ENCODE peak calls at places on chromosomes 1 and 21, in eight cellular contexts. S, N, G, L, M, B, V and W are unnamed samples.

GRCh38 chr1:227447531-227447990 is 115.8 kb upstream of the ZNF678 start:
- DNase-seq in S (no peak), N (no peak), G (no peak), L (no peak), M (no peak), B (peak; percentile 41), V (no peak), W (no peak)

GRCh38 chr21:42674351-42674940 is 21.0 kb downstream of the PDE9A start:
- DNase-seq in S (peak; percentile 66), N (no peak), G (no peak), L (peak; percentile 44), M (no peak), B (peak; percentile 76), V (peak; percentile 95), W (no peak)

GRCh38 chr21:28776251-28776650 is 216.4 kb downstream of the LTN1 start:
- DNase-seq in S (no peak), N (no peak), G (no peak), L (no peak), M (no peak), B (no peak), V (no peak), W (no peak)

GRCh38 chr1:159188375-159188788 is 16.3 kb upstream of the ACKR1 start:
- DNase-seq in S (peak; percentile 48), N (no peak), G (peak; percentile 32), L (peak; percentile 53), M (peak; percentile 77), B (no peak), V (peak; percentile 86), W (peak; percentile 44)

GRCh38 chr1:154957258-154957657 is 1.4 kb upstream of the PBXIP1 start:
- DNase-seq in S (no peak), N (no peak), G (no peak), L (no peak), M (no peak), B (no peak), V (no peak), W (no peak)

GRCh38 chr1:229900220-229900619 is 166.8 kb upstream of the GALNT2 start:
- DNase-seq in S (no peak), N (no peak), G (no peak), L (no peak), M (no peak), B (no peak), V (no peak), W (no peak)

GRCh38 chr1:43766818-43767525 is 59.6 kb downstream of the ST3GAL3 start:
- DNase-seq in S (no peak), N (no peak), G (no peak), L (no peak), M (no peak), B (no peak), V (no peak), W (no peak)

GRCh38 chr1:201656670-201657032 is 117.7 kb downstream of the NAV1 start:
- DNase-seq in S (no peak), N (no peak), G (no peak), L (peak; percentile 50), M (no peak), B (peak; percentile 62), V (no peak), W (no peak)

GRCh38 chr1:245411245-245411644 is 256.5 kb downstream of the KIF26B start:
- DNase-seq in S (no peak), N (no peak), G (no peak), L (no peak), M (no peak), B (no peak), V (no peak), W (no peak)

GRCh38 chr1:27878038-27878437 is 5.7 kb downstream of the THEMIS2 start:
- DNase-seq in S (no peak), N (peak; percentile 5), G (no peak), L (no peak), M (no peak), B (no peak), V (peak; percentile 6), W (no peak)
- TF ChIP-seq CTCF in S (no peak), N (no peak), G (no peak), L (no peak), M (no peak), B (no peak), V (no peak), W (no peak)

GRCh38 chr1:80153762-80154555 is 1147.4 kb upstream of the ADGRL4 start:
- DNase-seq in S (no peak), N (no peak), G (no peak), L (no peak), M (no peak), B (no peak), V (no peak), W (peak; percentile 10)

GRCh38 chr1:80158266-80158665 is 1151.7 kb upstream of the ADGRL4 start:
- DNase-seq in S (no peak), N (no peak), G (no peak), L (no peak), M (no peak), B (no peak), V (no peak), W (no peak)

GRCh38 chr1:80158771-80159170 is 1152.2 kb upstream of the ADGRL4 start:
- DNase-seq in S (no peak), N (no peak), G (no peak), L (no peak), M (no peak), B (no peak), V (no peak), W (no peak)

GRCh38 chr1:80155371-80155770 is 1148.8 kb upstream of the ADGRL4 start:
- DNase-seq in S (no peak), N (no peak), G (no peak), L (no peak), M (no peak), B (no peak), V (no peak), W (peak; percentile 22)
- H3K9me3 ChIP-seq in S (no peaks in the 10 kb centered on the region), N (peaks cover 7% of the 10 kb centered on the region), G (no peaks in the 10 kb centered on the region), L (no peaks in the 10 kb centered on the region), M (no peaks in the 10 kb centered on the region), B (no peaks in the 10 kb centered on the region), V (no peaks in the 10 kb centered on the region), W (no peaks in the 10 kb centered on the region)

GRCh38 chr1:223077434-223077833 is 65.6 kb downstream of the TLR5 start:
- DNase-seq in S (no peak), N (no peak), G (no peak), L (no peak), M (no peak), B (no peak), V (no peak), W (no peak)
- TF ChIP-seq CTCF in S (no peak), N (no peak), G (no peak), L (no peak), M (no peak), B (no peak), V (no peak), W (no peak)

DNA sequence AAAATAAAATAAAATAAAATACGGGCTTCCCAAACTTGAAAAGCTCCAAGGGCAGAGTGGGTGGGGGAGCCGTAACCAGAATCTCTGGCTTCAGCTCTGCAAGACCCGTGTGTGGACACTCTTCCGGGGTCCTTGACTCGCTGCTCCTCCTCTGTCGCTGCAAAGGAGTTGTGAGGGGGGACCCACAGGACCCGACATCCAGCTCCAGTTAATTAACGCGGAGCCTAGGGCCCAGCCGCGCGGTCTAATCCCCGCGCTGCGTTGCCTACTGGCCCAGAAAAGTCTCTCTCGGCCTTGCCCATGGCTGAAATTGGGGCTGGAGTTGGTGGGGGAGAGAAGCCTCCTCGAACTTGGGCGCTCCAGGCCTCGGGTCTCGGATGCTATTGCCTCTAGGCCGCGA is 1.8 kb downstream of the LMX1A start:
- DNase-seq in S (no peak), N (no peak), G (no peak), L (no peak), M (no peak), B (no peak), V (no peak), W (no peak)
- H3K9me3 ChIP-seq in S (no peaks in the 10 kb centered on the region), N (no peaks in the 10 kb centered on the region), G (no peaks in the 10 kb centered on the region), L (no peaks in the 10 kb centered on the region), M (no peaks in the 10 kb centered on the region), B (no peaks in the 10 kb centered on the region), V (no peaks in the 10 kb centered on the region), W (peaks cover 11% of the 10 kb centered on the region)

GRCh38 chr1:240465531-240465940 is 146.4 kb downstream of the GREM2 start:
- DNase-seq in S (no peak), N (no peak), G (no peak), L (no peak), M (no peak), B (peak; percentile 65), V (no peak), W (no peak)

GRCh38 chr1:240462766-240463410 is 149.1 kb downstream of the GREM2 start:
- DNase-seq in S (no peak), N (no peak), G (no peak), L (no peak), M (no peak), B (no peak), V (no peak), W (no peak)

GRCh38 chr1:240462277-240462676 is 149.7 kb downstream of the GREM2 start:
- DNase-seq in S (no peak), N (no peak), G (no peak), L (no peak), M (no peak), B (no peak), V (no peak), W (no peak)

GRCh38 chr1:240466509-240466908 is 145.4 kb downstream of the GREM2 start:
- DNase-seq in S (no peak), N (no peak), G (no peak), L (no peak), M (no peak), B (no peak), V (no peak), W (no peak)

DNA sequence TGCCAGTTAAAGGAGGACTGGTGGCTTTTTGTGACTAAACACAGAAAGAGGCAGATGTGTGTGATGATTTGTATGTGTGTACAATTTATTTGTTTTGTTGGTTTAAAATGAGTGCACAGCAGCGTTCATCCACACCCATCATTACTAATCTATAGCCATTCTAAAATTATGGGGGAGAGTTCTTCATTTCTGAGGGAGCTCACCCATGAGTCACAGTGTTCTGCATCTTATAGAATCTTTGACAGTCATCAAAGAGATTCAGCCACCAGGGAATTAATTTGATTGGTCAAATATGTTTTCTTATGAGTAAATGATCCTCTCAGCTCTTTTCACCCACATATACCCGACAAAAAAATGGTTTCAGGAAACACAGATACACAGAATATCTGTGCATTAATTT is 147.9 kb downstream of the GREM2 start:
- DNase-seq in S (no peak), N (no peak), G (no peak), L (no peak), M (no peak), B (no peak), V (no peak), W (no peak)
- TF ChIP-seq CTCF in S (no peak), N (no peak), G (no peak), L (no peak), M (no peak), B (no peak), V (no peak), W (no peak)

GRCh38 chr21:46109251-46110221 is 11.6 kb downstream of the COL6A2 start:
- DNase-seq in S (no peak), N (peak; percentile 38), G (peak; percentile 9), L (no peak), M (peak; percentile 51), B (peak; percentile 39), V (peak; percentile 61), W (no peak)
- H3K9me3 ChIP-seq in S (no peaks in the 10 kb centered on the region), N (peaks cover under 1% of the 10 kb centered on the region), G (no peaks in the 10 kb centered on the region), L (no peaks in the 10 kb centered on the region), M (peaks cover 13% of the 10 kb centered on the region), B (no peaks in the 10 kb centered on the region), V (no peaks in the 10 kb centered on the region), W (peaks cover 8% of the 10 kb centered on the region)